ENCODE peak calls at places on chromosomes 6 and 20, in six cellular contexts. A, H, E, V, S and M are unnamed samples.
A peak's percentile ranks its signal among the peaks of the same experiment; 100 is the strongest.

GRCh38 chr20:19026121-19026878 is 186.1 kb upstream of the SLC24A3 start:
- DNase-seq in A (peak; percentile 63), V (peak; percentile 59), E (no peak), S (no peak), H (no peak), M (no peak)

GRCh38 chr6:87661503-87661902 is 40.5 kb downstream of the AKIRIN2 start:
- DNase-seq in S (no peak), A (no peak), V (no peak), E (peak; percentile 10), H (no peak), M (no peak)

GRCh38 chr6:106959985-106960384 is 14.5 kb downstream of the CD24 start:
- DNase-seq in V (no peak), E (no peak), A (no peak), H (no peak), S (no peak), M (no peak)

GRCh38 chr6:88725111-88725711 is 238.2 kb downstream of the RNGTT start:
- DNase-seq in H (peak; percentile 43), E (peak; percentile 90), A (no peak), V (peak; percentile 9), S (no peak), M (no peak)

GRCh38 chr6:169933251-169933821 is 181.9 kb downstream of the ERMARD start:
- DNase-seq in E (no peak), A (no peak), V (no peak), S (no peak), H (no peak), M (no peak)

GRCh38 chr6:29426654-29427053 is 11.9 kb downstream of the OR12D1 start:
- DNase-seq in H (no peak), V (no peak), E (no peak), A (no peak), S (no peak), M (no peak)

GRCh38 chr6:106927531-106928398 is 46.8 kb downstream of the CD24 start:
- DNase-seq in A (no peak), H (no peak), E (peak; percentile 34), S (no peak), V (peak; percentile 9), M (peak; percentile 63)

GRCh38 chr6:130885392-130886192 is 58.4 kb downstream of the SMLR1 start:
- DNase-seq in H (peak; percentile 62), A (peak; percentile 82), S (peak; percentile 80), V (peak; percentile 65), E (peak; percentile 66), M (peak; percentile 57)

GRCh38 chr6:114108119-114109002 is 137.4 kb upstream of the HDAC2 start:
- DNase-seq in V (peak; percentile 41), A (peak; percentile 77), H (peak; percentile 34), S (peak; percentile 64), E (peak; percentile 52), M (peak; percentile 53)

GRCh38 chr6:56759521-56759920 is 116.8 kb upstream of the DST start:
- DNase-seq in S (no peak), H (no peak), A (no peak), V (no peak), E (no peak), M (no peak)

GRCh38 chr20:57061058-57061900 is 205.2 kb downstream of the BMP7 start:
- DNase-seq in H (no peak), A (no peak), S (no peak), V (no peak), E (no peak), M (peak; percentile 79)

GRCh38 chr6:155256122-155256795 is 7.6 kb upstream of the CLDN20 start:
- DNase-seq in V (no peak), A (no peak), S (no peak), E (no peak), H (no peak), M (no peak)

GRCh38 chr6:159061146-159061545 is 16.4 kb upstream of the TAGAP start:
- DNase-seq in H (no peak), A (no peak), S (no peak), E (no peak), V (no peak), M (no peak)

GRCh38 chr20:47365023-47365764 is 8.7 kb upstream of the ZMYND8 start:
- DNase-seq in A (no peak), S (no peak), E (no peak), H (no peak), V (no peak), M (no peak)

GRCh38 chr20:55211481-55211880 is 736.1 kb downstream of the DOK5 start:
- DNase-seq in H (no peak), A (no peak), E (no peak), V (no peak), S (no peak), M (peak; percentile 22)

GRCh38 chr6:167350731-167351655 is 26.1 kb downstream of the TTLL2 start:
- DNase-seq in A (peak; percentile 69), S (peak; percentile 52), H (no peak), E (peak; percentile 41), V (peak; percentile 41), M (peak; percentile 41)

GRCh38 chr6:127207591-127208120 is 59.0 kb upstream of the RNF146 start:
- DNase-seq in H (no peak), E (peak; percentile 68), V (no peak), A (no peak), S (no peak), M (no peak)

GRCh38 chr6:143060806-143061596 is at the start of gene AIG1:
- DNase-seq in E (no peak), H (peak; percentile 2), A (no peak), V (no peak), S (peak; percentile 47), M (peak; percentile 14)

GRCh38 chr6:147161974-147162495 is 42.2 kb upstream of the STXBP5 start:
- DNase-seq in A (no peak), H (peak; percentile 50), E (peak; percentile 77), V (no peak), S (no peak), M (peak; percentile 60)

GRCh38 chr6:51339728-51340127 is 521.1 kb downstream of the TFAP2B start:
- DNase-seq in V (no peak), E (no peak), S (no peak), H (no peak), A (no peak), M (no peak)

GRCh38 chr20:20658871-20659415 is 53.5 kb downstream of the RALGAPA2 start:
- DNase-seq in E (no peak), V (no peak), S (no peak), H (no peak), A (no peak), M (no peak)

GRCh38 chr20:31780839-31781238 is 38.3 kb upstream of the MYLK2 start:
- DNase-seq in V (no peak), E (no peak), H (no peak), S (no peak), A (no peak), M (no peak)

GRCh38 chr6:116371384-116372209 is 850 bp downstream of the DSE start:
- DNase-seq in E (peak; percentile 93), V (peak; percentile 76), A (peak; percentile 92), H (peak; percentile 81), S (peak; percentile 42), M (peak; percentile 92)

GRCh38 chr6:4607026-4607704 is 169.0 kb upstream of the CDYL start:
- DNase-seq in E (peak; percentile 96), A (peak; percentile 72), S (peak; percentile 53), H (peak; percentile 29), V (no peak), M (peak; percentile 68)

GRCh38 chr20:32045999-32046398 is 6.0 kb upstream of the HCK start:
- DNase-seq in A (no peak), V (no peak), H (no peak), S (no peak), E (no peak), M (no peak)

GRCh38 chr20:35192071-35192872 is 20.4 kb downstream of the PROCR start:
- DNase-seq in H (no peak), A (no peak), E (no peak), V (no peak), S (no peak), M (no peak)

GRCh38 chr6:131782764-131783163 is 25.1 kb upstream of the ENPP1 start:
- DNase-seq in H (no peak), V (no peak), S (no peak), A (no peak), E (no peak), M (no peak)

GRCh38 chr20:46087161-46087560 is 2.6 kb downstream of the NCOA5 start:
- DNase-seq in H (no peak), S (no peak), E (peak; percentile 5), A (no peak), V (no peak), M (no peak)

GRCh38 chr6:144195671-144196070 is 45.4 kb downstream of the STX11 start:
- DNase-seq in E (peak; percentile 77), S (no peak), A (no peak), H (peak; percentile 41), V (no peak), M (peak; percentile 51)

GRCh38 chr20:12700701-12701100 is 308.1 kb upstream of the SPTLC3 start:
- DNase-seq in A (no peak), H (no peak), S (no peak), E (no peak), V (no peak), M (no peak)
- H3K27ac ChIP-seq in A (no peak overlapping the region), H (no peak overlapping the region), S (no peak overlapping the region), E (no peak overlapping the region), V (no peak overlapping the region), M (no peak overlapping the region)

GRCh38 chr6:36852481-36853147 is 13.4 kb upstream of the CPNE5 start:
- DNase-seq in S (no peak), E (peak; percentile 68), H (no peak), V (no peak), A (peak; percentile 79), M (no peak)
- TF ChIP-seq CTCF in S (no peak), E (no peak), H (peak; percentile 5), V (peak; percentile 14), A (no peak), M (no peak)

DNA sequence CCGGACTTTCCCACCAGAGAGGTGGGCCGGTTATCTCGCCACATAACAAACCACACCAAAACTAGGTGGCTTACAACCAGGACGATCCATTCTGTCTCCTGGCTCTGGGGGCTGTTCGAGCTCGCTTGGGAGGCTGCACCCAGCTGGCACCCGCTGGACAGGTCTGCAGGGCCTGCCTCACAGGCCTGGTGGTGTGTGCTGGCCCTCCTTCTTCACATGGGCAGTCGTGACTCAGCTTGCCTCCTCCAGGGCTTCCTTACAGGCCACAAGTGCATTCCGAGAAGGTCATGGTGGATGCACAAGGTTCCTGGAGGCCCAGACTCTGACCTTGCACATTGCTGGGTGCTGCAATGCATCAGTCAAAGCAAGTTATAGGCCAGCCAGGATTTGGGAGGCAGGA is 34.2 kb downstream of the FOXF2 start:
- DNase-seq in S (no peak), V (no peak), A (no peak), E (no peak), H (no peak), M (no peak)
- H3K27ac ChIP-seq in S (no peak overlapping the region), V (no peak overlapping the region), A (no peak overlapping the region), E (no peak overlapping the region), H (no peak overlapping the region), M (no peak overlapping the region)

DNA sequence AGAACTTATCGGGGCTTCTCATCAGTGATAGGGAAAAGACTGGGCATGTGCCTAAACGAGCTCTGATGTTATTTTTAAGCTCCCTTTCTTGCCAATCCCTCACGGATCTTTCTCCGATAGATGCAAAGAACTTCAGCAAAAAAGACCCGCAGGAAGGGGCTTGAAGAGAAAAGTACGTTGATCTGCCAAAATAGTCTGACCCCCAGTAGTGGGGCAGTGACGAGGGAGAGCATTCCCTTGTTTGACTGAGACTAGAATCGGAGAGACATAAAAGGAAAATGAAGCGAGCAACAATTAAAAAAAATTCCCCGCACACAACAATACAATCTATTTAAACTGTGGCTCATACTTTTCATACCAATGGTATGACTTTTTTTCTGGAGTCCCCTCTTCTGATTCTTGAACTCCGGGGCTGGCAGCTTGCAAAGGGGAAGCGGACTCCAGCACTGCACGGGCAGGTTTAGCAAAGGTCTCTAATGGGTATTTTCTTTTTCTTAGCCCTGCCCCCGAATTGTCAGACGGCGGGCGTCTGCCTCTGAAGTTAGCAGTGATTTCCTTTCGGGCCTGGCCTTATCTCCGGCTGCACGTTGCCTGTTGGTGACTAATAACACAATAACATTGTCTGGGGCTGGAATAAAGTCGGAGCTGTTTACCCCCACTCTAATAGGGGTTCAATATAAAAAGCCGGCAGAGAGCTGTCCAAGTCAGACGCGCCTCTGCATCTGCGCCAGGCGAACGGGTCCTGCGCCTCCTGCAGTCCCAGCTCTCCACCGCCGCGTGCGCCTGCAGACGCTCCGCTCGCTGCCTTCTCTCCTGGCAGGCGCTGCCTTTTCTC is at the start of gene EDN1:
- DNase-seq in A (peak; percentile 85), V (peak; percentile 72), E (peak; percentile 88), S (peak; percentile 69), H (peak; percentile 50), M (peak; percentile 76)
- TF ChIP-seq CTCF in A (peak; percentile 48), V (peak; percentile 66), E (peak; percentile 49), S (peak; percentile 31), H (peak; percentile 70), M (peak; percentile 47)